ENCODE peak calls at places on chromosomes 3 and 15, in nine cellular contexts. V is LNCaP clone FGC, I is esophagus squamous epithelium, T is cardiac muscle cell, Z is GM12865, B is dorsolateral prefrontal cortex, D is foreskin fibroblast, A is breast epithelium, U is body of pancreas. Y is an unnamed sample.

GRCh38 chr3:130981469-130981868 is 45.2 kb downstream of the ASTE1 start:
- DNase-seq in B (no peak), T (no peak), I (no peak), V (no peak), D (no peak), U (no peak), A (no peak), Z (no peak), Y (no peak)

GRCh38 chr3:102169915-102170479 is 264.8 kb upstream of the ZPLD1 start:
- DNase-seq in U (no peak), B (no peak), Z (no peak), T (no peak), I (no peak), V (no peak), D (peak), A (no peak), Y (peak)

GRCh38 chr3:113885050-113885449 is 46.5 kb downstream of the GRAMD1C start:
- DNase-seq in A (no peak), Z (no peak), B (no peak), I (no peak), V (no peak), T (no peak), U (no peak), D (no peak), Y (no peak)

GRCh38 chr3:59364471-59364870 is 314.6 kb upstream of the CFAP20DC start:
- DNase-seq in V (no peak), T (peak), Z (no peak), B (no peak), A (no peak), D (peak), U (no peak), I (no peak), Y (peak)

GRCh38 chr3:198076722-198077308 is 116.8 kb downstream of the LMLN start:
- DNase-seq in T (no peak), A (no peak), Z (no peak), V (no peak), I (no peak), U (no peak), B (no peak), D (no peak), Y (no peak)

GRCh38 chr3:151276038-151277027 is 2.0 kb downstream of the P2RY14 start:
- DNase-seq in U (no peak), V (no peak), A (no peak), T (no peak), I (no peak), D (no peak), B (no peak), Z (peak), Y (no peak)

GRCh38 chr15:50059203-50059772 is 59.7 kb downstream of the ATP8B4 start:
- DNase-seq in T (no peak), I (no peak), V (no peak), B (no peak), A (no peak), D (no peak), U (no peak), Z (no peak), Y (no peak)

GRCh38 chr15:67865766-67866165 is 25.9 kb upstream of the RNU6-1 start:
- DNase-seq in V (no peak), Z (no peak), A (no peak), D (no peak), B (no peak), I (no peak), U (no peak), T (no peak), Y (no peak)

GRCh38 chr15:63392355-63393009 is 10.8 kb upstream of the CA12 start:
- DNase-seq in Z (no peak), A (no peak), I (no peak), U (no peak), T (no peak), B (no peak), D (no peak), V (no peak), Y (no peak)

GRCh38 chr3:178676077-178676476 is 139.8 kb downstream of the KCNMB2 start:
- DNase-seq in A (no peak), T (no peak), V (no peak), U (no peak), Z (no peak), B (no peak), I (no peak), D (no peak), Y (no peak)

GRCh38 chr3:178672263-178672662 is 136.0 kb downstream of the KCNMB2 start:
- DNase-seq in B (no peak), D (peak), Z (no peak), I (no peak), U (no peak), A (no peak), T (peak), V (no peak), Y (no peak)

GRCh38 chr3:178669046-178669445 is 132.8 kb downstream of the KCNMB2 start:
- DNase-seq in U (no peak), D (no peak), V (no peak), B (no peak), I (no peak), Z (no peak), A (no peak), T (peak), Y (no peak)

GRCh38 chr3:178669758-178670157 is 133.5 kb downstream of the KCNMB2 start:
- DNase-seq in Z (peak), D (no peak), T (peak), B (no peak), U (no peak), I (no peak), V (no peak), A (no peak), Y (no peak)

GRCh38 chr3:178671261-178672191 is 135.3 kb downstream of the KCNMB2 start:
- DNase-seq in B (no peak), I (no peak), A (no peak), Z (peak), T (peak), D (peak), V (peak), U (no peak), Y (peak)
- H3K4me3 ChIP-seq in B (no peak), I (no peak), A (no peak), Z (no peak), T (no peak), D (no peak), V (no peak), U (no peak), Y (no peak)

GRCh38 chr3:25033407-25034029 is 394.5 kb upstream of the RARB start:
- DNase-seq in U (peak), D (no peak), I (no peak), T (peak), Z (peak), B (peak), V (peak), A (no peak), Y (no peak)
- TF ChIP-seq CTCF in U (peak), D (peak), I (peak), T (peak), Z (peak), B (peak), V (peak), A (no peak), Y (peak)

DNA sequence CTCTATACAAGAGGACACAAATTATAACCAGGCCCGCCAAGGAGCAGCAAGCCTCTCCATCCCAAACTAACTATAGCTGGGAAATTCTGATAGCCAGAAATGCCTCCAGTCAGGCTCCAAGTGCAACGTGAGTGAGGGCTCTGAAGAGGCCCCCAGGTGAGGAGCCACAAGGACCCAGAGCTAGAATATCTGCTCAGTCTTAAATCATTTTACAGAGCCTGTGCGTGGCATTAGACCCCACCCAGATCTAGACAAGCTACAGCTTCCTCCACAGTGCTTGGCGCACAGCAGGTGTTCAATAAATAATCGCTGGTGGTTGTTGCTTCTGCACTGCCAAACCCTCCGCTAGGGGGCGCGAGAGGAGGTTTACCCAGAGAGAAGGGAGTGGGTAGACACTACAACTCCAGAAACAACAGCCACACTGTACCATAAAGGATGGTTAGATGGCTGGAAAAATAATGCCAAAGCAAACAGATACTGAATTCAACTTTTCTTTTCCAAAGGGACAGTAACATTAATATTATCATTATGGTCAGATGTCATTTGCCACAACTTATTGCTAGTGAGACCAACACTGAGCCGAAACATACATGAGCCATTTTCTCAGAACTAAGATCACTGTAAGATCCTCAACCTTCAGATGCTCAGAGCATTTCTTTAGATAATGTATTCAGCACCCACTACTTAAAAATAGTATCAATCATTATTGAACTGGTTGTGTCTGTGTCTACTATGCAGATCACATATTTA is 44.5 kb downstream of the ZIC4 start:
- DNase-seq in A (no peak), V (no peak), B (no peak), D (peak), U (no peak), I (no peak), T (peak), Z (peak), Y (no peak)
- H3K4me3 ChIP-seq in A (no peak), V (no peak), B (peak), D (no peak), U (no peak), I (no peak), T (no peak), Z (no peak), Y (no peak)

DNA sequence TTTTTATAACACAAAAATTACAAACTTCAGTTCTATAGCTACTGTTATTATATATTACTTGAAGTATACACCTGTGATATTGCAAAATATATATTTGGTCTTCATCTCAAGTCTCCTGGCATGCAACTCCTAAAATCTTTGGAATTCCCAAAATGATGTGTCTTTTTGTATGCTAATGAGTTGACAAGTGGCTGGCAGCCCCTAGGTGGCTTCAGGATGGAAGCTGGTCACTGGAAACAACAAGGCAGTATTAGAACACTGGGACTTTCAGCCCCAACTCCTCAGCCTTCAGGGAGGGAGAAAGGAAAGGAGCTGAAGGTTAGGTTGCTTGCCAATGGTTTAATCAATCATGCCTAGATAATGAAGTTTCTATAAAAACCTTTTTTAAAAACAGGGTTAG is 112.0 kb downstream of the SCAPER start:
- DNase-seq in A (no peak), D (no peak), B (no peak), I (no peak), U (no peak), T (no peak), V (no peak), Z (no peak), Y (no peak)
- TF ChIP-seq CTCF in A (no peak), D (no peak), B (no peak), I (no peak), U (no peak), T (no peak), V (no peak), Z (no peak), Y (no peak)

GRCh38 chr15:43317566-43318184 is 12.7 kb downstream of the LCMT2 start:
- DNase-seq in T (no peak), A (no peak), Z (no peak), I (no peak), V (no peak), U (no peak), D (no peak), B (no peak), Y (no peak)
- H3K4me3 ChIP-seq in T (no peak), A (no peak), Z (no peak), I (no peak), V (no peak), U (no peak), D (no peak), B (no peak), Y (no peak)

DNA sequence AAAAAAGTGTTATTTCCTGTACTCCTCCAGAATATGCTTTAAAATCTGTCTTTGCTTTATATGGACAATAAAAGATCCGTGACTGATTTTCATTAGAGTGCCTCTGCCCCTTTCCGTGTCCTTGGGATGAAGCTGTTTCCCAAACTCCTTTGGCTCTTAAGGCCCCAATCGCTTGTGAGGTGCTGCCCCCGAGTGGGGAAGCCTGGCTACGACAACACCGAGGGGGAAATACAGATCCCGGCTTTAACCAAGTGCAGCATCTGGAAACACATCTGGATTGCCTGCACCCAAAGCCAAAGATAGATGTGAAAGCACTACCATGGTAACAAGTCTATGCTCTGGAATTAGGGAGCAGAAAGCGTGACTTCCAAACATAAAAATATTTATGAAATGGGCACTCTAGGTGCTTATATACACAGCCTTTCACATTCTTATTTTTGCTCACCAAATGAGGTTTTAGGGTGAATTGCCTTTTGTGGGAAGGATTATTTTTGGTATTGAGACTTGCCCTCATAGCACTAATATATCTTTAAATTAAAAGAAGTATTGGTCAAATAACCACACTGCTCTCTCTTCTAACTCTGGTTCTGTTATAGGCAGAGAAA is 40.6 kb upstream of the ADCY5 start:
- DNase-seq in D (peak), B (peak), U (peak), T (peak), A (peak), Z (peak), V (peak), I (no peak), Y (peak)
- TF ChIP-seq CTCF in D (peak), B (peak), U (peak), T (peak), A (peak), Z (peak), V (peak), I (peak), Y (peak)

GRCh38 chr3:17195856-17196604 is 311.3 kb downstream of the PLCL2 start:
- DNase-seq in V (no peak), Z (peak), A (no peak), I (no peak), U (no peak), T (peak), D (peak), B (no peak), Y (peak)
- H3K4me3 ChIP-seq in V (no peak), Z (no peak), A (no peak), I (no peak), U (no peak), T (no peak), D (no peak), B (peak), Y (no peak)

GRCh38 chr3:12815719-12816118 is 19.2 kb downstream of the CAND2 start:
- DNase-seq in A (no peak), Z (no peak), U (no peak), I (no peak), V (no peak), D (no peak), T (no peak), B (no peak), Y (no peak)
- TF ChIP-seq CTCF in A (no peak), Z (peak), U (no peak), I (no peak), V (no peak), D (peak), T (no peak), B (no peak), Y (no peak)

DNA sequence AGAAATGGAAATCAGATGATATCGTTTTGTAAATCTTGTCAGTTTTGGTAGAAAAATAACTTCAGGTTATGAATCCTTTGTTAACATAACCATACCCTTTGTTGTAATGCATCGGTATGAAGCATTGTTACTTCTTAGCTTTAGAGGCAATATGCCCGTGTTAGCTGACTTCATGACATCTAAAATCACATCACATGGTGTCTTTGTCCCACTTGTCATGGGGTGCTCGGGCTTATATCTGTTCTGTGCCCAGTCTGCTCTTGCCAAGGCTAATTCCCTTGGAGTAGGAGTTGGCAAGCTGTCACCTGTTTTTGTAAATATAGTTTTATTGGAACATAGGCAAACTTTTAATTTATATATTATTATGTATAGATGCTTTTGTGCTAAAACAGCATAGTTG is 39.6 kb downstream of the SLC25A26 start:
- DNase-seq in V (no peak), T (no peak), U (no peak), A (no peak), D (no peak), Z (no peak), I (no peak), B (no peak), Y (no peak)
- H3K4me3 ChIP-seq in V (no peak), T (no peak), U (no peak), A (no peak), D (no peak), Z (no peak), I (no peak), B (no peak), Y (no peak)

Y was measured in fibroblast of the aortic adventitia.